ENCODE peak calls at places on chromosomes 6 and 20, in ten cellular contexts. I is RWPE1; W is AG04449; Y is AG10803; A is stomach; U is GM13977; G is CD8-positive, alpha-beta T cell; D is neural progenitor cell; F is natural killer cell; P is GM10248. E is an unnamed sample.

GRCh38 chr20:63123326-63123725 is 92.6 kb downstream of the YTHDF1 start:
- DNase-seq in I (no peak), W (no peak), Y (no peak), A (no peak), U (no peak), G (no peak), D (no peak), F (no peak), P (no peak), E (peak)

GRCh38 chr6:91669154-91669903 is 1082.5 kb upstream of the MAP3K7 start:
- DNase-seq in I (no peak), W (no peak), Y (no peak), A (no peak), U (no peak), G (no peak), D (peak), F (no peak), P (no peak), E (no peak)

GRCh38 chr6:147257760-147258159 is 53.5 kb downstream of the STXBP5 start:
- DNase-seq in I (no peak), W (no peak), Y (no peak), A (no peak), U (no peak), G (no peak), D (no peak), F (no peak), P (no peak), E (no peak)

GRCh38 chr6:167350322-167350721 is 25.4 kb downstream of the TTLL2 start:
- DNase-seq in I (no peak), W (no peak), Y (no peak), A (no peak), U (no peak), G (peak), D (peak), F (no peak), P (no peak), E (no peak)

GRCh38 chr6:158807515-158808441 is 11.4 kb downstream of the EZR start:
- DNase-seq in I (no peak), W (no peak), Y (no peak), A (peak), U (no peak), G (peak), D (no peak), F (no peak), P (no peak), E (no peak)

GRCh38 chr6:113825776-113826175 is 31.4 kb upstream of the MARCKS start:
- DNase-seq in I (no peak), W (no peak), Y (peak), A (peak), U (no peak), G (no peak), D (peak), F (no peak), P (no peak), E (no peak)

GRCh38 chr6:43982084-43982625 is 145.1 kb downstream of the MRPL14 start:
- DNase-seq in I (no peak), W (no peak), Y (no peak), A (peak), U (no peak), G (no peak), D (no peak), F (peak), P (no peak), E (peak)

GRCh38 chr6:119197271-119197670 is 118.8 kb upstream of the FAM184A start:
- DNase-seq in I (no peak), W (no peak), Y (no peak), A (no peak), U (no peak), G (no peak), D (no peak), F (no peak), P (no peak), E (no peak)

GRCh38 chr6:10800810-10801209 is 37.5 kb downstream of the MAK start:
- DNase-seq in I (peak), W (no peak), Y (no peak), A (no peak), U (no peak), G (no peak), D (no peak), F (no peak), P (no peak), E (no peak)

GRCh38 chr20:4086771-4087677 is 71.7 kb upstream of the RNF24 start:
- DNase-seq in I (no peak), W (no peak), Y (no peak), A (no peak), U (no peak), G (no peak), D (no peak), F (no peak), P (no peak), E (no peak)

GRCh38 chr6:146968041-146968760 is 236.0 kb upstream of the STXBP5 start:
- DNase-seq in I (peak), W (peak), Y (peak), A (no peak), U (no peak), G (no peak), D (no peak), F (no peak), P (no peak), E (no peak)

GRCh38 chr6:16721977-16722376 is 39.3 kb downstream of the ATXN1 start:
- DNase-seq in I (peak), W (no peak), Y (no peak), A (no peak), U (no peak), G (no peak), D (no peak), F (no peak), P (no peak), E (no peak)

GRCh38 chr6:34560366-34561226 is 4.5 kb upstream of the SPDEF start:
- DNase-seq in I (no peak), W (no peak), Y (peak), A (peak), U (no peak), G (no peak), D (no peak), F (no peak), P (no peak), E (no peak)
- TF ChIP-seq CTCF in I (no peak), W (no peak), Y (no peak), A (peak), U (peak), G (no peak), D (no peak), F (no peak), P (no peak), E (no peak)

GRCh38 chr20:11912013-11912663 is 5.6 kb upstream of the BTBD3 start:
- DNase-seq in I (no peak), W (no peak), Y (no peak), A (no peak), U (peak), G (no peak), D (peak), F (no peak), P (peak), E (no peak)
- TF ChIP-seq CTCF in I (no peak), W (peak), Y (peak), A (peak), U (peak), G (no peak), D (peak), F (no peak), P (peak), E (peak)

GRCh38 chr6:31730631-31731086 is 1.6 kb upstream of the DDAH2 start:
- DNase-seq in I (no peak), W (no peak), Y (no peak), A (no peak), U (no peak), G (no peak), D (peak), F (no peak), P (no peak), E (no peak)
- TF ChIP-seq CTCF in I (no peak), W (no peak), Y (no peak), A (no peak), U (no peak), G (no peak), D (no peak), F (no peak), P (no peak), E (no peak)

DNA sequence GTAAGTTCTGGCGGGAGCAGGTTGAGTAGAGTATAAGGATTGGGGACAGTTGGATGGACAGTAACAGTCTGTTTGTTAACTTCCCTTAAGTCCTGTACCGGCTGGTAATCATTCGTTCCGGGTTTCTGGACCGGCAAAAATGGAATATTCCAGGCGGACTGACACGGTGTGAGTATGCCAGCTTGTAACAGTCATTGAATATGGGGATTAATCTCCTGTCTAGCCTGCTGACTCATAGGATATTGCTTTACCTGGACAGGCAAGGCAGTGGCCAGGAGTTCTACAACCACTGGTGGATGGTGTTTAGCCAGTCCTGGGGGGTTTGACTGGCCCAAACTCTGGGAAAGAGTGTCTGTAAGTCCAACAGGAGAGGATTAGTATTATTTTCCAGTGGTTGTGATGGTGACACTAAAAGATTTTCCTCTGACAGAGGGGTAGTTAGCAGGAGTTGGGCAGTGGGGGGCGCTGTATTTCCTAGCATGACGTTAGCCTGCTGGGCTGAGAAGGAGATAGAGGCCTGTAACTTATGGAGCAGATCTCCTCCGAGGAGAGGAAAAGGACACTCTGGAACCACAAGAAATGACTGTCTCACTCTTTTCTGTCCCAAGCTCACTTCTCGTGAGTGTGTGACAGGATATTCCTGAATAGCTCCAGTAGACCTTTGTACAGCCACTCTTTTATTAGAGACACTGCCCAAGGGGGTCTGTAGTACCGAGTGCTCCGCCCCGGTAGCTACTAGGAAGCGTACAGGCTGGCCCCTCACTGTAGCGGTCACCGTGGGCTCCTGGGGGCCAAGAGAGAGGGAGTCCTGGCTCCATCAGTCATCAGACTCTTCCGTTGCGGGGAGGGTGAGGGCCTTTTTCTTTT is 152.2 kb downstream of the TRIM27 start:
- DNase-seq in I (no peak), W (no peak), Y (no peak), A (no peak), U (no peak), G (no peak), D (peak), F (no peak), P (no peak), E (no peak)
- TF ChIP-seq CTCF in I (no peak), W (no peak), Y (no peak), A (no peak), U (no peak), G (no peak), D (peak), F (no peak), P (no peak), E (peak)

DNA sequence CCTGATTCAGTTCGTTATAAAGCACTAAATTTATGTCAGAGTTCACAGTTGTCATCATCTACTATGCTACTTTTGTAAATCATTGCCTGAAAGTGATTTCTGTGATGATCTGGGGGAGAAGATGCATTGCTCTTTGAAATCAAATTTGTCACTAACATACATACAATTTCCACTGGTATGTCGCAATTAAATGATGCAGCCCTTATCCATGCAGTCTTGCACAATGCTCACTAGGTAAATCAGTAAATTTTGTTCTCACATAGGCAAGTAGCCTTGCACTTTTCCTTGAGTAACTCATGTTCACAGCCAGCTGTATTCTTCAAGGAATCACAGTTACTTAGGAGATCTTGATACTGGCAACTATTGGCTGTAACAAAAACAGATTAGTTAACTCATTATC is 20.8 kb downstream of the CRISP2 start:
- DNase-seq in I (no peak), W (no peak), Y (no peak), A (no peak), U (no peak), G (no peak), D (no peak), F (no peak), P (no peak), E (no peak)
- TF ChIP-seq CTCF in I (no peak), W (no peak), Y (no peak), A (no peak), U (no peak), G (no peak), D (no peak), F (no peak), P (no peak), E (no peak)

DNA sequence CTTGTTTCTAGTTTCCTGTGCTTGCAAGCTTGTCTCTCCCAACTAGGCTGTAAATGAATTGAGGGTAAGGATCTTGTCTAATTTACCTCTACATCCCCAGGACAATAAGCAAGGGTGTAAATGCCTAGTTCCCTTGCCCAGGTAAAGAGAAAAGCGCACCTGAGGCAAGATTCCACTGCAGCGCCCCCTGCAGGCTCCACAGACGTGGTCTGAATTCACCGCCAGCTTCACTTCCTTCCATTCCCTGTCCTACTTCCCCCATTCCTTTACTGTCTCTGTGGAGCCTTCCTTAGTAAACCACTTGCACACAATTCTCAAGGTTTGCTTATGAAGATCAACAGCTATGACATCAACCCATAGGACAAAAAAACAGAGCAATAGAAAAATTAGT is 42.3 kb downstream of the ANKEF1 start:
- DNase-seq in I (no peak), W (no peak), Y (no peak), A (no peak), U (no peak), G (no peak), D (peak), F (no peak), P (no peak), E (no peak)
- TF ChIP-seq CTCF in I (peak), W (peak), Y (peak), A (no peak), U (peak), G (no peak), D (peak), F (no peak), P (no peak), E (peak)

GRCh38 chr6:116393430-116393829 is 22.7 kb downstream of the DSE start:
- DNase-seq in I (no peak), W (no peak), Y (no peak), A (no peak), U (peak), G (no peak), D (no peak), F (no peak), P (no peak), E (no peak)
- TF ChIP-seq CTCF in I (no peak), W (no peak), Y (no peak), A (no peak), U (peak), G (no peak), D (no peak), F (no peak), P (peak), E (peak)

GRCh38 chr20:56628015-56628872 is 862 bp upstream of the TFAP2C start:
- DNase-seq in I (peak), W (no peak), Y (no peak), A (no peak), U (peak), G (no peak), D (peak), F (no peak), P (no peak), E (no peak)

GRCh38 chr20:56625837-56626236 is 3.3 kb upstream of the TFAP2C start:
- DNase-seq in I (no peak), W (no peak), Y (no peak), A (no peak), U (no peak), G (no peak), D (peak), F (no peak), P (no peak), E (no peak)

GRCh38 chr20:56624786-56625681 is 4.1 kb upstream of the TFAP2C start:
- DNase-seq in I (no peak), W (no peak), Y (no peak), A (no peak), U (no peak), G (no peak), D (peak), F (no peak), P (no peak), E (no peak)

GRCh38 chr20:56627122-56628014 is 1.7 kb upstream of the TFAP2C start:
- DNase-seq in I (no peak), W (no peak), Y (no peak), A (no peak), U (peak), G (no peak), D (peak), F (no peak), P (no peak), E (no peak)

DNA sequence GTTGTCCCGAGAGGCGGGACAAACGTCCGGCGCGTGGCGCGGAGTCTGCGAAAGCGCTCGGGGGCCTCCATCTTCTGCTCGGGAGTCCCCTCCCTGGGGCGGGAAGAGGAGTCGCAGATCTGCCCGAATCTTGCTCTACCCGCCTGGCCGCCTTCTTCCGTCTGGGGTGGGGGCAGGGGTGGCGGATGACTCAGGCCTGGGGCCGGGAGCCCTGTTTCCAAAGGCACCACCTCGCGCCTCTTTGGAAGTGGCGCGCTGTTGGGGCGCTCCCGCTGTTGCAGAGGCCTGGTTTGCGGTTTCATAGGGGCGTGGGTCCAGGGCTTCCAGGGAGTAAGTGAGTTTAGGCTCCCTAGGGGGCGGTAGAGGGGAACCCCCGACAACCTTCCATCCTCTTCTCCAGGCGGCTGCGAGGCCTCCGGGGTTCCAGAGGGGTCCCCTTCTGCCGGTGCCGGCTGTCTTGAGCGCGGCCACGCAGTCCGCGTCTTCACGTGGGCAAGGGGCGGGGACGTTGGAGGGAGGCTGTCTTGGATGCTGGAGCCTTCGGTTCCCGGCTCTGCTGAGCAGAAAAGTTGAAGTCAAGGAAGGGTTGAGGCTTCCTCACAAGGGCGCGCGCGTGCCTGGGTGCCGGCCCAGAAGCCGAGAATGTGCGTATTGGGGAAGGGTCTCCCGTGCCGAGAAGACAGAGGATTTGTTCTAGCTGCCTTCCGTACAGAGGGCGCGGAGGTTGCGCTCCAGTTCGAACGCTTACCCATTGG is 2.6 kb upstream of the TFAP2C start:
- DNase-seq in I (peak), W (no peak), Y (peak), A (no peak), U (peak), G (no peak), D (peak), F (no peak), P (no peak), E (no peak)
- TF ChIP-seq CTCF in I (peak), W (peak), Y (peak), A (no peak), U (no peak), G (no peak), D (peak), F (no peak), P (no peak), E (peak)

GRCh38 chr6:907928-908327 is 215.0 kb upstream of the EXOC2 start:
- DNase-seq in I (no peak), W (no peak), Y (no peak), A (no peak), U (no peak), G (no peak), D (no peak), F (no peak), P (no peak), E (no peak)

GRCh38 chr6:917939-918338 is 225.0 kb upstream of the EXOC2 start:
- DNase-seq in I (no peak), W (no peak), Y (no peak), A (no peak), U (no peak), G (no peak), D (no peak), F (no peak), P (no peak), E (no peak)

GRCh38 chr6:916160-916559 is 223.2 kb upstream of the EXOC2 start:
- DNase-seq in I (no peak), W (no peak), Y (no peak), A (no peak), U (no peak), G (no peak), D (no peak), F (no peak), P (no peak), E (no peak)

GRCh38 chr6:917296-917695 is 224.4 kb upstream of the EXOC2 start:
- DNase-seq in I (no peak), W (no peak), Y (no peak), A (no peak), U (no peak), G (no peak), D (no peak), F (no peak), P (no peak), E (no peak)

GRCh38 chr6:912871-913663 is 220.1 kb upstream of the EXOC2 start:
- DNase-seq in I (peak), W (no peak), Y (peak), A (peak), U (peak), G (no peak), D (peak), F (no peak), P (peak), E (no peak)
- TF ChIP-seq CTCF in I (peak), W (peak), Y (peak), A (peak), U (peak), G (no peak), D (peak), F (no peak), P (peak), E (peak)